ENCODE peak calls at places on chromosomes 2 and 18, in seven cellular contexts. D, V, U, G, R, H and Q are unnamed samples.

GRCh38 chr2:128282246-128282975 is 36.3 kb downstream of the HS6ST1 start:
- DNase-seq in D (no peak), V (no peak), U (peak), G (no peak), R (no peak), H (peak), Q (no peak)

GRCh38 chr2:95271381-95271971 is 2.8 kb upstream of the PROM2 start:
- DNase-seq in D (no peak), V (no peak), U (no peak), G (no peak), R (peak), H (peak), Q (no peak)

GRCh38 chr2:193895226-193895625 is 1700.5 kb upstream of the TMEFF2 start:
- DNase-seq in D (no peak), V (no peak), U (peak), G (no peak), R (no peak), H (no peak), Q (no peak)

GRCh38 chr2:100012575-100012974 is 129.8 kb downstream of the AFF3 start:
- DNase-seq in D (no peak), V (no peak), U (no peak), G (peak), R (no peak), H (no peak), Q (no peak)

GRCh38 chr18:31101148-31102019 is 837 bp downstream of the DSC2 start:
- DNase-seq in D (no peak), V (peak), U (no peak), G (no peak), R (peak), H (peak), Q (peak)

GRCh38 chr2:2270808-2271415 is 60.2 kb downstream of the MYT1L start:
- DNase-seq in D (no peak), V (no peak), U (peak), G (peak), R (no peak), H (no peak), Q (no peak)

GRCh38 chr2:241638063-241638660 is 669 bp downstream of the ATG4B start:
- DNase-seq in D (no peak), V (no peak), U (no peak), G (peak), R (no peak), H (no peak), Q (no peak)

GRCh38 chr2:120203341-120204021 is 19.7 kb downstream of the TMEM185B start:
- DNase-seq in D (no peak), V (no peak), U (no peak), G (no peak), R (no peak), H (no peak), Q (peak)

GRCh38 chr18:51478908-51479307 is 281.4 kb upstream of the MEX3C start:
- DNase-seq in D (no peak), V (no peak), U (no peak), G (no peak), R (no peak), H (no peak), Q (no peak)

GRCh38 chr18:48949051-48949605 is 1.6 kb downstream of the SMAD7 start:
- DNase-seq in D (no peak), V (peak), U (no peak), G (peak), R (no peak), H (peak), Q (no peak)

GRCh38 chr2:131042161-131042775 is 51.0 kb downstream of the FAM168B start:
- DNase-seq in D (no peak), V (peak), U (no peak), G (peak), R (no peak), H (no peak), Q (no peak)

GRCh38 chr18:26298107-26298506 is 71.9 kb downstream of the TAF4B start:
- DNase-seq in D (no peak), V (no peak), U (no peak), G (no peak), R (no peak), H (no peak), Q (no peak)

GRCh38 chr2:237747189-237747588 is 51.4 kb upstream of the RBM44 start:
- DNase-seq in D (no peak), V (no peak), U (no peak), G (no peak), R (no peak), H (no peak), Q (no peak)

GRCh38 chr2:120389036-120389391 is 43.1 kb downstream of the INHBB start:
- DNase-seq in D (no peak), V (no peak), U (no peak), G (no peak), R (no peak), H (no peak), Q (peak)

GRCh38 chr2:27152796-27153464 is 4.1 kb downstream of the TCF23 start:
- DNase-seq in D (no peak), V (peak), U (no peak), G (peak), R (no peak), H (no peak), Q (no peak)

GRCh38 chr2:209872675-209873074 is 101.0 kb downstream of the UNC80 start:
- DNase-seq in D (no peak), V (peak), U (peak), G (no peak), R (peak), H (peak), Q (peak)

GRCh38 chr2:28613181-28613580 is 117.3 kb downstream of the PLB1 start:
- DNase-seq in D (no peak), V (peak), U (no peak), G (no peak), R (no peak), H (no peak), Q (no peak)

GRCh38 chr2:233689498-233689897 is 3.2 kb upstream of the UGT1A6 start:
- DNase-seq in D (no peak), V (peak), U (no peak), G (no peak), R (no peak), H (no peak), Q (no peak)

GRCh38 chr2:11159574-11160170 is 4.4 kb downstream of the SLC66A3 start:
- DNase-seq in D (no peak), V (no peak), U (no peak), G (no peak), R (no peak), H (no peak), Q (no peak)